ENCODE peak calls at places on chromosomes 12 and 14, in seven cellular contexts. B, S, G, P, X, K and I are unnamed samples.

GRCh38 chr14:51922624-51923023 is 62.2 kb downstream of the GNG2 start:
- DNase-seq in P (no peak), X (peak), S (no peak), K (no peak), B (no peak), G (no peak), I (peak)

GRCh38 chr12:40693503-40693863 is 1.2 kb downstream of the CNTN1 start:
- DNase-seq in B (no peak), K (peak), G (no peak), X (no peak), P (no peak), S (no peak), I (no peak)

GRCh38 chr12:39070775-39071174 is 165.4 kb upstream of the CPNE8 start:
- DNase-seq in B (no peak), S (no peak), G (no peak), K (no peak), P (no peak), X (no peak), I (no peak)

GRCh38 chr12:45611061-45611460 is 118.4 kb upstream of the ARID2 start:
- DNase-seq in X (no peak), B (no peak), S (no peak), G (no peak), K (no peak), P (no peak), I (no peak)

GRCh38 chr12:46920503-46920902 is 94.7 kb upstream of the SLC38A4 start:
- DNase-seq in S (no peak), X (no peak), B (no peak), G (no peak), K (no peak), P (no peak), I (no peak)

GRCh38 chr12:99056186-99056585 is 411.1 kb downstream of the APAF1 start:
- DNase-seq in K (no peak), G (no peak), P (no peak), S (no peak), B (no peak), X (no peak), I (peak)

GRCh38 chr14:105600939-105601359 is 74.6 kb downstream of the TMEM121 start:
- DNase-seq in P (no peak), S (no peak), G (no peak), B (no peak), X (no peak), K (no peak), I (no peak)

GRCh38 chr12:123937707-123938600 is 34.7 kb downstream of the CCDC92 start:
- DNase-seq in P (no peak), S (no peak), X (no peak), K (no peak), B (no peak), G (peak), I (no peak)

GRCh38 chr12:47079894-47080724 is at the start of gene AMIGO2:
- DNase-seq in S (peak), G (peak), K (no peak), X (peak), B (no peak), P (peak), I (peak)

GRCh38 chr12:104384141-104384880 is 72.4 kb upstream of the CHST11 start:
- DNase-seq in K (no peak), P (no peak), X (no peak), G (peak), S (no peak), B (no peak), I (no peak)

GRCh38 chr12:124082676-124083075 is 109.7 kb downstream of the ZNF664 start:
- DNase-seq in G (no peak), B (no peak), S (no peak), P (no peak), K (no peak), X (no peak), I (no peak)

GRCh38 chr14:91405241-91405721 is 12.3 kb downstream of the CCDC88C start:
- DNase-seq in B (no peak), P (no peak), S (no peak), K (no peak), X (no peak), G (peak), I (no peak)

GRCh38 chr14:105275267-105275946 is 25.4 kb downstream of the BRF1 start:
- DNase-seq in X (no peak), K (no peak), S (peak), P (no peak), B (no peak), G (no peak), I (no peak)

GRCh38 chr12:56282030-56282429 is 15.3 kb downstream of the COQ10A start:
- DNase-seq in K (no peak), B (no peak), X (no peak), P (no peak), S (no peak), G (no peak), I (no peak)

GRCh38 chr14:93939304-93940229 is 12.4 kb downstream of the FAM181A start:
- DNase-seq in S (no peak), G (peak), P (no peak), B (peak), X (peak), K (peak), I (peak)

GRCh38 chr14:92475451-92476187 is 38.0 kb upstream of the RIN3 start:
- DNase-seq in P (no peak), X (peak), K (no peak), S (no peak), G (no peak), B (no peak), I (no peak)

GRCh38 chr12:53695148-53696138 is 19.6 kb upstream of the ATP5MC2 start:
- DNase-seq in B (no peak), S (no peak), G (peak), P (peak), X (no peak), K (no peak), I (peak)

GRCh38 chr12:62261876-62262275 is 1.7 kb downstream of the USP15 start:
- DNase-seq in X (no peak), G (no peak), S (no peak), K (no peak), P (no peak), B (no peak), I (no peak)